ENCODE peak calls at places on chromosomes 11 and 22, in six cellular contexts. Y is heart left ventricle; V is effector memory CD4-positive, alpha-beta T cell; A is lower lobe of right lung; R is brain microvascular endothelial cell; E is AG04449. U is an unnamed sample.
A peak's percentile ranks its signal among the peaks of the same experiment; 100 is the strongest.

GRCh38 chr11:67379061-67380058 is 6.0 kb upstream of the CLCF1 start:
- DNase-seq in V (no peak), R (no peak), E (no peak), A (no peak), Y (no peak), U (no peak)

GRCh38 chr11:72102162-72102561 is 935 bp downstream of the LAMTOR1 start:
- DNase-seq in V (no peak), R (no peak), A (no peak), Y (no peak), E (no peak), U (no peak)

GRCh38 chr11:30583505-30584280 is 2.5 kb downstream of the MPPED2 start:
- DNase-seq in A (peak; percentile 37), E (no peak), Y (peak; percentile 39), R (no peak), V (no peak), U (no peak)

GRCh38 chr11:6615882-6616585 is 3.2 kb downstream of the TPP1 start:
- DNase-seq in A (no peak), E (no peak), V (no peak), R (peak; percentile 65), Y (no peak), U (no peak)

GRCh38 chr11:35144811-35145210 is 5.8 kb downstream of the CD44 start:
- DNase-seq in E (no peak), V (no peak), R (peak; percentile 28), Y (no peak), A (no peak), U (no peak)

GRCh38 chr22:32533265-32534068 is 58.9 kb downstream of the FBXO7 start:
- DNase-seq in V (no peak), Y (no peak), R (peak; percentile 35), A (no peak), E (no peak), U (no peak)

GRCh38 chr11:66186470-66186869 is 82.0 kb upstream of the RAB1B start:
- DNase-seq in Y (no peak), V (no peak), E (no peak), R (no peak), A (no peak), U (no peak)

GRCh38 chr22:44159811-44160210 is 20.9 kb upstream of the PARVG start:
- DNase-seq in V (no peak), Y (no peak), R (no peak), E (no peak), A (no peak), U (no peak)

GRCh38 chr22:20904980-20905355 is 12.2 kb upstream of the CRKL start:
- DNase-seq in Y (no peak), V (no peak), R (no peak), A (no peak), E (no peak), U (no peak)

GRCh38 chr11:22728600-22729394 is 62.4 kb downstream of the GAS2 start:
- DNase-seq in V (no peak), R (no peak), Y (no peak), A (no peak), E (no peak), U (no peak)

GRCh38 chr11:10456519-10456918 is 1.5 kb downstream of the AMPD3 start:
- DNase-seq in R (no peak), Y (no peak), A (no peak), E (no peak), V (no peak), U (no peak)

GRCh38 chr11:44627911-44628729 is 62.7 kb downstream of the CD82 start:
- DNase-seq in A (peak; percentile 70), R (no peak), V (no peak), Y (peak; percentile 90), E (no peak), U (no peak)

GRCh38 chr11:45163956-45164575 is 17.6 kb downstream of the PRDM11 start:
- DNase-seq in V (no peak), E (no peak), A (no peak), R (no peak), Y (peak; percentile 45), U (no peak)

GRCh38 chr22:19810381-19811141 is 44.1 kb downstream of the GNB1L start:
- DNase-seq in R (peak; percentile 32), A (peak; percentile 36), V (no peak), Y (no peak), E (peak; percentile 63), U (peak; percentile 67)

GRCh38 chr11:71977743-71978418 is 20.8 kb upstream of the IL18BP start:
- DNase-seq in Y (no peak), R (peak; percentile 49), V (peak; percentile 30), E (no peak), A (no peak), U (no peak)

GRCh38 chr11:35412285-35412684 is 7.1 kb downstream of the SLC1A2 start:
- DNase-seq in Y (no peak), A (no peak), R (no peak), E (no peak), V (no peak), U (no peak)

GRCh38 chr11:27028653-27029052 is 12.0 kb upstream of the BBOX1 start:
- DNase-seq in A (no peak), Y (no peak), V (no peak), E (no peak), R (no peak), U (no peak)

GRCh38 chr11:20623258-20623657 is 23.9 kb downstream of the SLC6A5 start:
- DNase-seq in A (no peak), R (no peak), V (no peak), Y (no peak), E (no peak), U (no peak)

GRCh38 chr22:36587289-36588154 is 58.6 kb upstream of the EIF3D start:
- DNase-seq in A (no peak), E (no peak), R (peak; percentile 26), Y (no peak), V (no peak), U (peak; percentile 23)
- H3K4me3 ChIP-seq in A (no peak overlapping the region), E (peak overlapping the region; percentile 43), R (no peak overlapping the region), Y (no peak overlapping the region), V (no peak overlapping the region), U (peak overlapping the region; percentile 31)

GRCh38 chr11:61539009-61539408 is 30.5 kb downstream of the LRRC10B start:
- DNase-seq in A (no peak), E (no peak), Y (no peak), V (no peak), R (no peak), U (no peak)
- H3K4me3 ChIP-seq in A (no peak overlapping the region), E (no peak overlapping the region), Y (no peak overlapping the region), V (no peak overlapping the region), R (no peak overlapping the region), U (no peak overlapping the region)

DNA sequence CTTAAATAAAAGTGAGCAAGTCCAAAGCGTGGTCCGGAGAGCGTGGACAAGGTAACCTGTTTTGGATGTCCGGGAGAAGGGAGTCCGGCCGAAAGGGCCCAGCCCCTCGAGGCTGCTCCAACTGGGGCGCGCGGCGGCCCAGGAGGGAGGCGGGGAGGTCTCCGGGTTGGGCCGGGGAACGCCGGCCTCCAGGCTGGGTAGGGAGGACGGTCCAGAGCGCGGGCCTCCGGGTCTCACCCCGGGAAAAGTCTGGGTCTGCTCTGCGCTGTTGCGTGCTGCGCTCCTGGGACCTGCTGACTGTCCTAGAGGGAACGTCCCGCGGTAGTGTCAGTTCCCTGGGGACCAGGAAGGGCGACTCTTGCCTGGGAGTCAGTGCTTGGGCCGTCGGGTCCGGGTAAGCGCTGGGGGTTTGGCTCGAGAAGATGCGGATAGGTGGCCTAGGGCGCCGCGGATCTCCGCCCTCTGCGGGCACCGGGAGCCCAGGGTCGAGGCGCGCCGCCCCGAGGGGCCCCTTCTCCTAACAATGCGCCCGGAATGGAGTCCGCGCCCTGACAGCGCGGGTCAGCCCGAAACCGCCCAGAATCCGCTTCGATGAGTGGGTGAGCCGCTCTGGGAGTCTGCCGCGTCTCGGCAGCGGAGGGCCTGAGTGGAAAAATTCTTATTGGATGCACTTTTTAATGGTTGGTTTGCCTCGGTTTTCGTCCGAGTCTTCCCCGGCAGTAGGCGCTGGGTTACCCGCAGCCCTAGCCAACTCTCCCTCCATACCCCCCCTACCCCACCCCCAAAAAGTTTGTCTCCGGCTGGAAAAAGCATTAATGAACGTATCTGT is 908 bp upstream of the FLI1 start:
- DNase-seq in A (peak; percentile 61), E (no peak), R (peak; percentile 42), Y (peak; percentile 65), V (peak; percentile 29), U (no peak)
- H3K4me3 ChIP-seq in A (peak overlapping the region; percentile 73), E (peak overlapping the region; percentile 76), R (peak overlapping the region; percentile 83), Y (peak overlapping the region; percentile 96), V (peak overlapping the region; percentile 94), U (peak overlapping the region; percentile 72)

GRCh38 chr11:63917685-63918523 is 940 bp upstream of the RCOR2 start:
- DNase-seq in R (no peak), Y (peak; percentile 89), E (no peak), A (no peak), V (no peak), U (no peak)
- H3K4me3 ChIP-seq in R (peak overlapping the region; percentile 49), Y (peak overlapping the region; percentile 64), E (peak overlapping the region; percentile 57), A (peak overlapping the region; percentile 61), V (peak overlapping the region; percentile 51), U (peak overlapping the region; percentile 71)

DNA sequence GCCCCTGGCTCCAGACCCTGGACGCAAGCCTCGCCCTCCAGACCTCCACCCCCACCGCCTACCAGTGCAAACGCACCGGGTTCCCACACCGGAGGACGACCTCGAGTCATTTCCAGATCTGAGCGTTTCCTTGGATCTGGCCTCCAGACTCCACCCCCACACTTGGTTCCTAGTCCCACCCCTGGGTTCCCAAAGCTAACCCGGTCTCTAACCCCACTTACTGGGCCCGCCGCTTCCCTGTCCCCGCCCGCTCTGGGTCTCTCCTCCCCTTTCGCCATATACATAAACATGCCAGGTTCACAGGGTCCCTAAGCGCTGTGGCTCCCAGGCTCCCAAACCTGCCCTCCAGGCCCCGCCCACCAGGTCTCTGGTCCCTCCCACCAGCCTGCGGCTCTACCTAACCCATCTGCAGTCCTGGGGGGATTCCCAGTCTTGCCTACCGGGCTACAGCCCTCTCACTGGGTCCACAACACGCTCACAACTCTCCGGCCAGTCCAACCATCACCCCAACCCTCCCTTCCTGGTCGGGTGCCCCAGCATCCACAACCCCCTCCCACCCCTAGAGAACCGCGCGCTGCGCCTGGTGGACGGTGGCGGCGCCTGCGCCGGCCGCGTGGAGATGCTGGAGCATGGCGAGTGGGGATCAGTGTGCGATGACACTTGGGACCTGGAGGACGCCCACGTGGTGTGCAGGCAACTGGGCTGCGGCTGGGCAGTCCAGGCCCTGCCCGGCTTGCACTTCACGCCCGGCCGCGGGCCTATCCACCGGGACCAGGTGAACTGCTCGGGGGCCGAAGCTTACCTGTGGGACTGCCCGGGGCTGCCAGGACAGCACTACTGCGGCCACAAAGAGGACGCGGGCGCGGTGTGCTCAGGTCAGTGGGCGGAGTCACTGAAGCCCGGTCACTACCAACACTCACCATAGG is 36.8 kb downstream of the CD6 start:
- DNase-seq in R (no peak), A (no peak), E (no peak), Y (no peak), V (no peak), U (no peak)
- H3K4me3 ChIP-seq in R (peak overlapping the region; percentile 35), A (peak overlapping the region; percentile 54), E (no peak overlapping the region), Y (peak overlapping the region; percentile 51), V (no peak overlapping the region), U (peak overlapping the region; percentile 18)

DNA sequence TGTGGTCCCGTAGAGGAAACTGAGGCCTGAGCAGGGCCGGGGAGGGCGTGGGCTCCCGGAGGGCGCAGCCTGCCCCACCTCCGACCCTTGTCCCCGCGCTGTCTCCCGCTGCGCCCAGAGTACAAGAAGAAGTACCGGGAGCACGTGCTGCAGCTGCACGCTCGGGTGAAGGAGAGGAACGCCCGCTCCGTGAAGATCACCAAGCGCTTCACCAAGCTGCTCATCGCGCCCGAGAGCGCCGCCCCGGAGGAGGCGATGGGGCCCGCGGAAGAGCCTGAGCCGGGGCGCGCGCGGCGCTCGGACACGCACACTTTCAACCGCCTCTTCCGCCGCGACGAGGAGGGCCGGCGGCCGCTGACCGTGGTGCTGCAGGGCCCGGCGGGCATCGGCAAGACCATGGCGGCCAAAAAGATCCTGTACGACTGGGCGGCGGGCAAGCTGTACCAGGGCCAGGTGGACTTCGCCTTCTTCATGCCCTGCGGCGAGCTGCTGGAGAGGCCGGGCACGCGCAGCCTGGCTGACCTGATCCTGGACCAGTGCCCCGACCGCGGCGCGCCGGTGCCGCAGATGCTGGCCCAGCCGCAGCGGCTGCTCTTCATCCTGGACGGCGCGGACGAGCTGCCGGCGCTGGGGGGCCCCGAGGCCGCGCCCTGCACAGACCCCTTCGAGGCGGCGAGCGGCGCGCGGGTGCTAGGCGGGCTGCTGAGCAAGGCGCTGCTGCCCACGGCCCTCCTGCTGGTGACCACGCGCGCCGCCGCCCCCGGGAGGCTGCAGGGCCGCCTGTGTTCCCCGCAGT is 2.0 kb downstream of the NLRP6 start:
- DNase-seq in A (peak; percentile 60), V (no peak), E (no peak), R (no peak), Y (no peak), U (no peak)
- H3K4me3 ChIP-seq in A (peak overlapping the region; percentile 46), V (peak overlapping the region; percentile 63), E (no peak overlapping the region), R (no peak overlapping the region), Y (peak overlapping the region; percentile 39), U (peak overlapping the region; percentile 5)